ENCODE peak calls at places on chromosomes 7 and 10, in nine cellular contexts. X is neuronal stem cell, J is suprapubic skin, V is SJCRH30, L is GM23248, C is upper lobe of right lung, A is MM.1S, B is NT2/D1, F is left ventricle myocardium inferior. R is an unnamed sample. For H3K9me3 and H3K36me3, the result is how much of the 10 kb centered on the place peaks cover.

GRCh38 chr10:125063256-125063945 is 97.0 kb downstream of the CTBP2 start:
- DNase-seq in X (no peak), J (no peak), V (no peak), L (no peak), C (no peak), A (no peak), B (no peak), F (peak), R (no peak)

GRCh38 chr7:47266799-47267198 is 315.1 kb downstream of the TNS3 start:
- DNase-seq in X (no peak), J (no peak), V (no peak), L (peak), C (peak), A (no peak), B (no peak), F (no peak), R (peak)

GRCh38 chr7:78203042-78203720 is 404.6 kb downstream of the PHTF2 start:
- DNase-seq in X (no peak), J (no peak), V (no peak), L (peak), C (no peak), A (no peak), B (no peak), F (no peak), R (no peak)

GRCh38 chr10:22846294-22846693 is 81.6 kb upstream of the ARMC3 start:
- DNase-seq in X (no peak), J (no peak), V (no peak), L (no peak), C (no peak), A (no peak), B (no peak), F (no peak), R (no peak)

GRCh38 chr10:105070980-105071379 is 429.9 kb downstream of the SORCS3 start:
- DNase-seq in X (no peak), J (no peak), V (no peak), L (no peak), C (no peak), A (no peak), B (no peak), F (no peak), R (no peak)

GRCh38 chr7:148084138-148084537 is 506.4 kb upstream of the C7orf33 start:
- DNase-seq in X (peak), J (no peak), V (peak), L (peak), C (no peak), A (peak), B (peak), F (no peak), R (peak)

GRCh38 chr7:151451156-151451555 is 11.2 kb upstream of the CRYGN start:
- DNase-seq in X (no peak), J (peak), V (no peak), L (no peak), C (peak), A (no peak), B (no peak), F (no peak), R (no peak)

GRCh38 chr10:64573625-64574325 is 1052.6 kb downstream of the REEP3 start:
- DNase-seq in X (no peak), J (no peak), V (no peak), L (no peak), C (no peak), A (no peak), B (no peak), F (no peak), R (peak)

GRCh38 chr7:148700693-148701092 is 2.0 kb downstream of the CUL1 start:
- DNase-seq in X (no peak), J (no peak), V (peak), L (peak), C (no peak), A (peak), B (no peak), F (no peak), R (peak)

GRCh38 chr7:91772100-91772794 is 108.3 kb downstream of the MTERF1 start:
- DNase-seq in X (no peak), J (no peak), V (no peak), L (peak), C (no peak), A (no peak), B (no peak), F (no peak), R (peak)

DNA sequence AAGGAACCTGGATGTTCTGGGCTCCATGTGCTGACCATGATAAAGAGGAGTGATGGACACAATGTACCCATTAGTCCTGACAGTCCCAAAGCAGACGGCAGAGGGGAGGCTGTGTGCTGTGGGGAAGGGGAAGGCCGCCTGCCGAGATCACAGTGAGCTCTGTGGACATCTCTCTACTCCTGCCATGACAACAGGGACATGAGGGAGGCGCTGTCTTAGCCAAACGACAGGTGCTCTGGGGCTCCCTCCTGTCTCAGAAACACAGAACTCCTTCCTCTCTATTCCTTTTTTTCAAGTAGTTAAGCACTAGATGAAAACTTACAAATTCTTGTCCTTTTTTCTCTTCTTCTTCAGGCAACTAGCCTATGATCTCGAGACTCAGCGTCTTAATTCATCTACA is 113.1 kb downstream of the RNF32 start:
- DNase-seq in X (no peak), J (no peak), V (no peak), L (no peak), C (no peak), A (no peak), B (no peak), F (no peak), R (no peak)
- H3K9me3 ChIP-seq in X (under half), J (under half), V (under half), L (under half), C (under half), A (under half), B (under half), F (under half), R (under half)

DNA sequence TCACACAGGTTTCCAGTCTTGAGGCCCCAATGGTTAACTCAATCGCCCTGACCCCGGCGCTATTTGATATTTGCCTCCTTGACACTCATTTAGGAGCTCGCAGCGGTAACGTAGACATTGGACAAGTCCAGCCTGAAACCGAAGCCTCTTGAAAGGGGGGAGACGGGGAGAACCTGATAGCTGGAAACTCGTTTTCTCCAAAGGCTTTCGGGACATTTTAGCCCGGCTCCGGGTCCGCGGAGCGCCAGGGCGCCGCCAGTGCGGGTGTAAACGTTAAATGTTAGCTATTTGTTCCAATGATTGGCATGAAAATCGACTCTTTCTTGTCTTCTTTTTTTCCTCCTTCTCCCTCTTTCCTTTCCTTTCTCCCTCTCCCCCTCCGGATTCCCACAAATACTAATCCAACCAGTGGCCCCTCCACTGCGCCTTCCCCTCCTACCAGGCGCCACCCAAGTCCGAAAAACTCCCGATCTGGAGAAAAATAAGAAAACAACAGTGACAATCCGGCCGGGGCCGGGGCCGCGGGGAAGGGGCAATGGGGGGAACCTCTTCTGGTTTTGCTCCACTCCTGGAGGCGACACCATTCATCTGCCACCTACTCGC is 17.2 kb upstream of the GATA3 start:
- DNase-seq in X (peak), J (no peak), V (no peak), L (no peak), C (no peak), A (no peak), B (no peak), F (no peak), R (no peak)
- H3K4me3 ChIP-seq in X (no peak), J (no peak), V (no peak), L (no peak), C (no peak), A (no peak), B (no peak), F (no peak), R (no peak)

GRCh38 chr7:1502845-1503244 is 1.3 kb downstream of the INTS1 start:
- DNase-seq in X (no peak), J (no peak), V (no peak), L (no peak), C (no peak), A (no peak), B (no peak), F (no peak), R (no peak)
- H3K36me3 ChIP-seq in X (under half), J (under half), V (under half), L (under half), C (under half), A (under half), B (half or more), F (under half), R (under half)

DNA sequence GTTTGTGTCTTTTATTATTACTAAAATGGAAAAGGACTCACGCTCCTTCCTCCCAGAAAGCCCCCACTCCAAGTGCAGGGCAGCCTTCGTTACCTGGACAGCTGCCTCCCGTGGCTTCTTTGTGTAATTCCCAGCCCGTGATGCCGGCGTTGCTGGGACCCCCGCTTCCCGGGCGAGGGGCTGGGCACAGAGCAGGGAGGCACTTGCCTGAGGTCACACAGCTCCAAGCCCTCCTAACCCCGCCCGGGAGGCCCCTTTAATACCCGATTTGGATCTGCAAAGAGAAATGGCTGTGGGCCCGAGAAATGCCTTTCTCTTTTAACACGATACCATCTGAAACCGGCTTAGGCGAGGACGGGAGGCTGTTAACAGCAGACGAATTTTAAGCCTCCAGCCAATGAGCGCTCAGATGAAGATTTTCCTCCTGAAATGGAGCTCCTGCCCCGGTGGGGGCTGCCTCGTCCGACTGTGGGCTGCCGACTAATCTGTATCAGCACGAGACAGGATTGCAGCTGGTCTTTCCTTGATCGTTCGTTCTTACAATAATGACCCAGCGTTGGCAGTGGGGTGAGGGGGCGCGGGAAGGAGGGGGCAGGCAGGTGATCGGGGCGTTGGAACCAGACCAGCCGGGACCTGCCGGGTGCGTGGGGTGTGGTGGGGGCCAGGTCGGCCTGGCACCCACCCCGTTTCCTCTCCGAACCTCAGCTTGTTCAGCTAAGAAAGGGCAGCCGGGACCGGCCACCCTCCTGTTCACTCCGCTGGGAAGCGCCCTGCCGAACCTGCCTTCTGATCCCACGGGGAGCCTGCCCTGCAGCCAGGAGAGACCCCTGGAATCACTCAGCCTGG is 36.3 kb upstream of the FOXL3 start:
- DNase-seq in X (no peak), J (no peak), V (no peak), L (no peak), C (no peak), A (no peak), B (no peak), F (no peak), R (no peak)
- H3K9me3 ChIP-seq in X (under half), J (under half), V (under half), L (under half), C (under half), A (under half), B (half or more), F (under half), R (under half)

R was measured in small intestine.